ENCODE peak calls at places on chromosomes 11 and 22, in four cellular contexts. N is H9, Q is IMR-90, B is adipocyte. W is an unnamed sample.

GRCh38 chr11:129375731-129376657 is at the start of gene BARX2:
- DNase-seq in N (peak), Q (peak), B (peak), W (peak)

GRCh38 chr11:74593463-74593862 is 1.1 kb downstream of the POLD3 start:
- DNase-seq in Q (no peak), N (no peak), B (no peak), W (no peak)

GRCh38 chr11:2377511-2378443 is 667 bp downstream of the CD81 start:
- DNase-seq in Q (peak), B (peak), N (peak), W (peak)

GRCh38 chr11:27716850-27717249 is 16.6 kb upstream of the BDNF start:
- DNase-seq in N (no peak), B (peak), Q (peak), W (no peak)

GRCh38 chr22:32674925-32675825 is 126.3 kb upstream of the TIMP3 start:
- DNase-seq in B (no peak), N (no peak), Q (no peak), W (no peak)

GRCh38 chr22:37604875-37605274 is 3.8 kb upstream of the GGA1 start:
- DNase-seq in Q (no peak), N (no peak), B (no peak), W (no peak)

GRCh38 chr22:22753526-22754267 is 109.3 kb downstream of the GGTLC2 start:
- DNase-seq in B (peak), Q (peak), N (peak), W (peak)

GRCh38 chr22:42229455-42230149 is 40.9 kb downstream of the TCF20 start:
- DNase-seq in N (no peak), Q (peak), B (peak), W (no peak)

GRCh38 chr22:24171822-24172221 is 9.5 kb upstream of the SUSD2 start:
- DNase-seq in N (no peak), B (no peak), Q (no peak), W (no peak)

GRCh38 chr22:35305525-35306070 is 5.9 kb downstream of the TOM1 start:
- DNase-seq in N (no peak), Q (no peak), B (no peak), W (no peak)

GRCh38 chr11:107275632-107276031 is 182.0 kb downstream of the CWF19L2 start:
- DNase-seq in B (no peak), N (no peak), Q (no peak), W (no peak)

GRCh38 chr11:100957499-100957898 is 172.1 kb downstream of the PGR start:
- DNase-seq in Q (no peak), N (no peak), B (no peak), W (no peak)

GRCh38 chr22:32776800-32777199 is 24.7 kb upstream of the TIMP3 start:
- DNase-seq in B (no peak), Q (no peak), N (no peak), W (no peak)

GRCh38 chr11:69435161-69435990 is 46.1 kb upstream of the LINC01488 start:
- DNase-seq in B (no peak), N (no peak), Q (no peak), W (no peak)

GRCh38 chr11:123261345-123262106 is 66.5 kb upstream of the CLMP start:
- DNase-seq in Q (peak), N (peak), B (peak), W (peak)

GRCh38 chr22:27820896-27821866 is 19.6 kb upstream of the MN1 start:
- DNase-seq in N (no peak), B (no peak), Q (no peak), W (no peak)

GRCh38 chr11:18736590-18737148 is 10.7 kb upstream of the IGSF22 start:
- DNase-seq in Q (no peak), N (peak), B (no peak), W (no peak)

GRCh38 chr11:95767498-95767897 is 22.1 kb downstream of the FAM76B start:
- DNase-seq in N (no peak), B (peak), Q (peak), W (no peak)

GRCh38 chr11:73072935-73073481 is 69.1 kb downstream of the FCHSD2 start:
- DNase-seq in Q (peak), N (no peak), B (peak), W (no peak)

GRCh38 chr22:44975444-44976262 is 34.2 kb downstream of the PHF21B start:
- DNase-seq in Q (peak), B (peak), N (peak), W (peak)

GRCh38 chr22:38176170-38176741 is 5.4 kb downstream of the PLA2G6 start:
- DNase-seq in Q (peak), N (no peak), B (peak), W (no peak)

GRCh38 chr22:31346255-31346732 is at the start of gene PATZ1:
- DNase-seq in N (peak), B (peak), Q (peak), W (peak)

GRCh38 chr11:15346907-15347306 is 232.2 kb downstream of the INSC start:
- DNase-seq in N (no peak), B (no peak), Q (no peak), W (no peak)

GRCh38 chr11:44110231-44110679 is 14.8 kb downstream of the EXT2 start:
- DNase-seq in N (peak), Q (peak), B (peak), W (peak)

GRCh38 chr11:45881708-45882368 is 3.6 kb upstream of the MAPK8IP1 start:
- DNase-seq in Q (no peak), B (no peak), N (no peak), W (no peak)

GRCh38 chr22:20243545-20244249 is 24.4 kb downstream of the RTN4R start:
- DNase-seq in N (peak), Q (peak), B (peak), W (no peak)
- H3K9ac ChIP-seq in N (no peak), Q (no peak), B (peak), W (peak)

GRCh38 chr11:63919267-63920125 is 2.5 kb upstream of the RCOR2 start:
- DNase-seq in N (peak), Q (no peak), B (no peak), W (peak)
- H3K9ac ChIP-seq in N (peak), Q (peak), B (peak), W (peak)

GRCh38 chr11:104570088-104570701 is 328.1 kb downstream of the CASP12 start:
- DNase-seq in N (no peak), B (peak), Q (no peak), W (no peak)

GRCh38 chr11:104573431-104573830 is 324.8 kb downstream of the CASP12 start:
- DNase-seq in Q (peak), B (peak), N (no peak), W (no peak)

GRCh38 chr11:104572279-104572678 is 326.0 kb downstream of the CASP12 start:
- DNase-seq in N (no peak), B (no peak), Q (peak), W (no peak)
- H3K9ac ChIP-seq in N (no peak), B (no peak), Q (no peak), W (no peak)

DNA sequence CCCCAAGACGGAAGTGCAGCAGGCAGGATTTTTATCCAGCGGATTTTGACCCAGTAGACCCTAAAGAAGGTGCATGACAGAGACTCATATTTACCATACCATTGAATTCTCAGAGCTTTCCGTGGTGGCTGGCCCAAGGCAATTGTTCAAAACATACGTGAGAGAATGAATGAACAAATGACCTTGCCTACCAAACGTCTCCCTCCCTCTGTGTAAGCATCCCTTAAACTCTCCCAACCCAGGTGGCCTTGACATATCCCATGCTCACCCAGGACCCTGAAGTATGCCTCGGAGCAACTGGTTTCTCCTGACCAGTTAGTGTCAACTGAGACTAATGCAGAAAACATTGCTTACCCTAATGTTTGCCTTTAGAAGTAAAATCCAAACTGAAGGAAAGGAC is 154.9 kb downstream of the TEAD1 start:
- DNase-seq in B (peak), Q (no peak), N (no peak), W (no peak)
- H3K9ac ChIP-seq in B (peak), Q (no peak), N (peak), W (no peak)

DNA sequence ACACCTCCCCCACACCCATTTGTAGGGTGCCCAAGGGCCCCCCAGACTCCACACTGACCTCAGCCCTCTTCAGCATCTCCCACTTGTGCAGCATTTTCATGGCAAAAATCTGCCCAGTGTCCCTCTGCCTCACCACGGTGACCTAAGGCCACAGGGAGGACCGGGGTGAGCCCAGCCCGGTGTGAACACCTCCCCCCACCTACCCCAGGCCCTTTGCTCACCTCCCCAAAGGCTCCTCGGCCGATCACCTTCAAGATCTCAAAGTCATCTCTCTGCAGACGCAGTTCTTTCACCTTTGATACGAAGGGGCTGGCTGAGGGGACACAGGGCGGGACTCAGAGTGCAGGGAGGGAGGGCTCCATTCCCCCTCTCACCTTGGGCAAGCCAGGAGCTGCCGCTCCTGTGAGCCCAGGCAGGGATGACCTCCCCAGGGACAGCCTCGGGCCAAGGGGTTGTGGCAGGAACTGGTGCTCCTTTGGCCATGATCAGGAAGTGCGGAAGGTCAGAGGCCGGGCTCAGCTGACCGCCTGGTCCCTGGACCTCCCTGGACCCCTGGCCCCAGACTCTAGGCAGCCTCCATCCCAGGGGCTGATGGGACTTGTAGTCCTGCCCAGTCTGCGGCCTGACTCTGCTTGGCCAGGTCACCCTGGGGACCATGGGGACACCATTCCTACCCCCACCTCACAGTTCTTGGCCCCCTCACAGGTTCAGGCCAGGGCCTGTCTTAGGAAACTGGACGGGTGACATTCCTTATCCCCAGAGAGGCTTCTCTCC is 2.7 kb downstream of the CDC42BPG start:
- DNase-seq in B (no peak), N (no peak), Q (no peak), W (no peak)
- H3K9ac ChIP-seq in B (no peak), N (no peak), Q (no peak), W (peak)